ENCODE peak calls at places on chromosomes 5 and 9, in eight cellular contexts. E, L, V, G, M, Z, O and T are unnamed samples.

GRCh38 chr5:8828596-8829321 is 717.1 kb downstream of the SEMA5A start:
- DNase-seq in Z (no peak), O (no peak), L (no peak), G (no peak), E (no peak), V (no peak), M (peak; percentile 38), T (peak; percentile 28)

GRCh38 chr5:26492835-26493459 is 545.4 kb downstream of the CDH9 start:
- DNase-seq in O (no peak), G (no peak), M (no peak), Z (no peak), L (no peak), V (no peak), E (no peak), T (no peak)

GRCh38 chr5:5014836-5015235 is 125.3 kb upstream of the ADAMTS16 start:
- DNase-seq in O (peak; percentile 89), G (no peak), E (no peak), M (peak; percentile 85), V (no peak), L (no peak), Z (no peak), T (no peak)

GRCh38 chr9:96327694-96328352 is 25.8 kb upstream of the HSD17B3 start:
- DNase-seq in G (no peak), E (peak; percentile 45), Z (no peak), V (peak; percentile 43), M (peak; percentile 69), O (peak; percentile 80), L (no peak), T (peak; percentile 78)

GRCh38 chr5:133052317-133053175 is 733 bp downstream of the HSPA4 start:
- DNase-seq in E (peak; percentile 18), Z (peak; percentile 48), M (peak; percentile 39), L (peak; percentile 66), G (peak; percentile 59), V (peak; percentile 72), O (peak; percentile 42), T (peak; percentile 77)

GRCh38 chr5:176822041-176822425 is 11.7 kb downstream of the UNC5A start:
- DNase-seq in O (no peak), L (no peak), V (no peak), G (no peak), M (no peak), E (no peak), Z (no peak), T (no peak)

GRCh38 chr5:38535281-38535750 is 21.1 kb downstream of the LIFR start:
- DNase-seq in V (no peak), G (no peak), L (no peak), O (no peak), M (no peak), Z (no peak), E (no peak), T (no peak)

GRCh38 chr5:115333164-115333563 is 36.7 kb upstream of the CCDC112 start:
- DNase-seq in M (peak; percentile 56), L (no peak), G (no peak), V (peak; percentile 31), Z (no peak), O (no peak), E (no peak), T (no peak)

GRCh38 chr5:90017236-90017635 is 392.3 kb downstream of the CETN3 start:
- DNase-seq in L (no peak), O (no peak), Z (peak; percentile 62), G (no peak), E (no peak), V (no peak), M (no peak), T (no peak)

GRCh38 chr5:139747583-139748504 is 47.8 kb upstream of the PSD2 start:
- DNase-seq in M (peak; percentile 61), O (no peak), L (peak; percentile 56), G (peak; percentile 49), E (peak; percentile 40), Z (no peak), V (peak; percentile 72), T (peak; percentile 43)

GRCh38 chr9:127092041-127092608 is 30.3 kb downstream of the ANGPTL2 start:
- DNase-seq in E (no peak), M (peak; percentile 52), O (no peak), G (no peak), V (no peak), L (no peak), Z (no peak), T (no peak)

GRCh38 chr5:93006915-93007314 is 574.1 kb downstream of the NR2F1-AS1 start:
- DNase-seq in G (no peak), L (no peak), M (no peak), O (peak; percentile 19), E (no peak), V (no peak), Z (no peak), T (no peak)

GRCh38 chr5:6362846-6363245 is 15.5 kb downstream of the MED10 start:
- DNase-seq in O (no peak), L (peak; percentile 30), G (no peak), M (no peak), V (no peak), Z (no peak), E (no peak), T (no peak)

GRCh38 chr5:95600557-95600956 is 19.3 kb upstream of the GPR150 start:
- DNase-seq in O (no peak), V (no peak), E (no peak), G (no peak), L (no peak), M (peak; percentile 5), Z (no peak), T (no peak)

GRCh38 chr9:134344068-134344820 is 18.0 kb downstream of the RXRA start:
- DNase-seq in M (peak; percentile 32), V (peak; percentile 39), E (peak; percentile 54), G (peak; percentile 66), O (no peak), L (no peak), Z (no peak), T (no peak)

GRCh38 chr9:71355884-71356283 is 234.5 kb upstream of the TRPM3 start:
- DNase-seq in Z (no peak), L (no peak), O (no peak), G (no peak), E (no peak), V (no peak), M (no peak), T (no peak)

GRCh38 chr5:1471240-1471853 is 26.1 kb upstream of the SLC6A3 start:
- DNase-seq in Z (no peak), L (no peak), E (no peak), O (no peak), V (no peak), G (no peak), M (no peak), T (no peak)

GRCh38 chr5:14959443-14960119 is 88.0 kb upstream of the ANKH start:
- DNase-seq in Z (no peak), O (peak; percentile 89), L (no peak), G (no peak), V (no peak), E (no peak), M (no peak), T (no peak)

GRCh38 chr5:17838506-17838905 is 204.2 kb downstream of the TAF11L14 start:
- DNase-seq in V (no peak), Z (no peak), E (no peak), L (no peak), M (no peak), G (no peak), O (peak; percentile 43), T (no peak)

GRCh38 chr9:124320062-124320973 is 62.6 kb downstream of the NEK6 start:
- DNase-seq in Z (peak; percentile 35), V (peak; percentile 27), E (peak; percentile 29), M (peak; percentile 40), L (peak; percentile 80), G (peak; percentile 66), O (peak; percentile 68), T (peak; percentile 71)

GRCh38 chr5:67897431-67897830 is 318.1 kb upstream of the PIK3R1 start:
- DNase-seq in E (no peak), G (no peak), M (no peak), V (no peak), Z (no peak), L (no peak), O (no peak), T (no peak)

GRCh38 chr5:56625577-56625976 is 189.8 kb upstream of the MAP3K1 start:
- DNase-seq in M (peak; percentile 92), L (no peak), E (no peak), V (no peak), Z (no peak), O (peak; percentile 66), G (no peak), T (peak; percentile 67)

GRCh38 chr9:125255781-125256391 is 5.7 kb upstream of the GAPVD1 start:
- DNase-seq in O (peak; percentile 26), M (no peak), V (no peak), Z (peak; percentile 18), E (no peak), L (no peak), G (no peak), T (peak; percentile 47)

GRCh38 chr9:81411961-81412360 is 277.4 kb downstream of the TLE1 start:
- DNase-seq in G (no peak), L (no peak), V (no peak), Z (no peak), M (peak; percentile 60), E (no peak), O (peak; percentile 92), T (no peak)

GRCh38 chr5:41670854-41671791 is 160.7 kb upstream of the PLCXD3 start:
- DNase-seq in E (no peak), M (no peak), V (no peak), O (no peak), L (no peak), Z (no peak), G (no peak), T (no peak)

GRCh38 chr5:72541501-72542235 is 34.5 kb upstream of the ZNF366 start:
- DNase-seq in V (no peak), M (no peak), Z (no peak), G (no peak), O (no peak), E (no peak), L (no peak), T (no peak)

GRCh38 chr5:77224672-77225355 is 14.3 kb downstream of the PDE8B start:
- DNase-seq in G (no peak), L (no peak), V (no peak), M (peak; percentile 64), O (peak; percentile 57), E (no peak), Z (no peak), T (no peak)

GRCh38 chr5:10593531-10594181 is 29.8 kb downstream of the ANKRD33B start:
- DNase-seq in Z (no peak), L (peak; percentile 34), M (no peak), E (no peak), V (no peak), G (no peak), O (no peak), T (no peak)

GRCh38 chr5:150496534-150496933 is 11.4 kb upstream of the NDST1 start:
- DNase-seq in L (no peak), G (no peak), O (no peak), M (no peak), E (no peak), Z (no peak), V (no peak), T (peak; percentile 42)

GRCh38 chr9:2317591-2317990 is 302.4 kb downstream of the SMARCA2 start:
- DNase-seq in M (no peak), L (no peak), V (no peak), E (no peak), O (no peak), Z (no peak), G (no peak), T (no peak)

GRCh38 chr9:94867842-94868312 is 141.4 kb downstream of the AOPEP start:
- DNase-seq in G (no peak), L (no peak), Z (no peak), M (peak; percentile 96), O (peak; percentile 93), V (no peak), E (no peak), T (peak; percentile 71)